ENCODE peak calls at places on chromosomes 12 and 14, in six cellular contexts. One of them, this sample, is unnamed.

GRCh38 chr12:72547593-72547992 is 275.4 kb downstream of the TRHDE start:
- DNase-seq in MCF 10A: peak
- DNase-seq in stimulated activated CD4-positive, alpha-beta T cell treated with anti-CD3 and anti-CD28 coated beads, Interleukin-12 subunit alpha, Interleukin-12 subunit beta, amount 100 ng/mL, for 48 hours: no peak
- DNase-seq in iPS DF 19.7: no peak
- DNase-seq in mucosa of descending colon: no peak
- DNase-seq in A172: no peak
- DNase-seq in this sample: no peak

GRCh38 chr14:95300002-95300696 is 19.6 kb downstream of the CLMN start:
- DNase-seq in A172: no peak
- DNase-seq in iPS DF 19.7: no peak
- DNase-seq in stimulated activated CD4-positive, alpha-beta T cell treated with anti-CD3 and anti-CD28 coated beads, Interleukin-12 subunit alpha, Interleukin-12 subunit beta, amount 100 ng/mL, for 48 hours: no peak
- DNase-seq in mucosa of descending colon: no peak
- DNase-seq in MCF 10A: no peak
- DNase-seq in this sample: no peak

GRCh38 chr12:6273931-6274687 is 36.4 kb upstream of the PLEKHG6 start:
- DNase-seq in MCF 10A: no peak
- DNase-seq in mucosa of descending colon: no peak
- DNase-seq in A172: no peak
- DNase-seq in iPS DF 19.7: no peak
- DNase-seq in stimulated activated CD4-positive, alpha-beta T cell treated with anti-CD3 and anti-CD28 coated beads, Interleukin-12 subunit alpha, Interleukin-12 subunit beta, amount 100 ng/mL, for 48 hours: no peak
- DNase-seq in this sample: no peak

GRCh38 chr12:80157640-80158039 is 58.3 kb downstream of the OTOGL start:
- DNase-seq in A172: no peak
- DNase-seq in mucosa of descending colon: no peak
- DNase-seq in iPS DF 19.7: no peak
- DNase-seq in stimulated activated CD4-positive, alpha-beta T cell treated with anti-CD3 and anti-CD28 coated beads, Interleukin-12 subunit alpha, Interleukin-12 subunit beta, amount 100 ng/mL, for 48 hours: no peak
- DNase-seq in MCF 10A: no peak
- DNase-seq in this sample: no peak

GRCh38 chr12:18797604-18798003 is 59.7 kb downstream of the CAPZA3 start:
- DNase-seq in mucosa of descending colon: no peak
- DNase-seq in A172: no peak
- DNase-seq in iPS DF 19.7: no peak
- DNase-seq in stimulated activated CD4-positive, alpha-beta T cell treated with anti-CD3 and anti-CD28 coated beads, Interleukin-12 subunit alpha, Interleukin-12 subunit beta, amount 100 ng/mL, for 48 hours: no peak
- DNase-seq in MCF 10A: no peak
- DNase-seq in this sample: no peak

GRCh38 chr12:114248527-114248926 is 157.4 kb downstream of the TBX5 start:
- DNase-seq in stimulated activated CD4-positive, alpha-beta T cell treated with anti-CD3 and anti-CD28 coated beads, Interleukin-12 subunit alpha, Interleukin-12 subunit beta, amount 100 ng/mL, for 48 hours: no peak
- DNase-seq in iPS DF 19.7: no peak
- DNase-seq in A172: no peak
- DNase-seq in mucosa of descending colon: no peak
- DNase-seq in MCF 10A: peak
- DNase-seq in this sample: no peak

GRCh38 chr12:42326466-42327226 is 679 bp downstream of the PPHLN1 start:
- DNase-seq in iPS DF 19.7: no peak
- DNase-seq in stimulated activated CD4-positive, alpha-beta T cell treated with anti-CD3 and anti-CD28 coated beads, Interleukin-12 subunit alpha, Interleukin-12 subunit beta, amount 100 ng/mL, for 48 hours: no peak
- DNase-seq in mucosa of descending colon: no peak
- DNase-seq in MCF 10A: peak
- DNase-seq in A172: peak
- DNase-seq in this sample: no peak

GRCh38 chr12:107365703-107366102 is 272.4 kb upstream of the CRY1 start:
- DNase-seq in stimulated activated CD4-positive, alpha-beta T cell treated with anti-CD3 and anti-CD28 coated beads, Interleukin-12 subunit alpha, Interleukin-12 subunit beta, amount 100 ng/mL, for 48 hours: no peak
- DNase-seq in A172: no peak
- DNase-seq in MCF 10A: no peak
- DNase-seq in mucosa of descending colon: no peak
- DNase-seq in iPS DF 19.7: no peak
- DNase-seq in this sample: no peak

GRCh38 chr12:39867631-39868030 is 238.2 kb downstream of the SLC2A13 start:
- DNase-seq in iPS DF 19.7: no peak
- DNase-seq in mucosa of descending colon: no peak
- DNase-seq in MCF 10A: no peak
- DNase-seq in A172: no peak
- DNase-seq in stimulated activated CD4-positive, alpha-beta T cell treated with anti-CD3 and anti-CD28 coated beads, Interleukin-12 subunit alpha, Interleukin-12 subunit beta, amount 100 ng/mL, for 48 hours: no peak
- DNase-seq in this sample: no peak

GRCh38 chr14:71574976-71575375 is 357.3 kb upstream of the RGS6 start:
- DNase-seq in mucosa of descending colon: no peak
- DNase-seq in A172: peak
- DNase-seq in MCF 10A: peak
- DNase-seq in stimulated activated CD4-positive, alpha-beta T cell treated with anti-CD3 and anti-CD28 coated beads, Interleukin-12 subunit alpha, Interleukin-12 subunit beta, amount 100 ng/mL, for 48 hours: no peak
- DNase-seq in iPS DF 19.7: peak
- DNase-seq in this sample: peak

GRCh38 chr12:50184261-50184660 is 17.1 kb upstream of the CERS5 start:
- DNase-seq in stimulated activated CD4-positive, alpha-beta T cell treated with anti-CD3 and anti-CD28 coated beads, Interleukin-12 subunit alpha, Interleukin-12 subunit beta, amount 100 ng/mL, for 48 hours: no peak
- DNase-seq in A172: no peak
- DNase-seq in MCF 10A: no peak
- DNase-seq in iPS DF 19.7: no peak
- DNase-seq in mucosa of descending colon: no peak
- DNase-seq in this sample: no peak

GRCh38 chr12:132558861-132559623 is 51.3 kb downstream of the LRCOL1 start:
- DNase-seq in stimulated activated CD4-positive, alpha-beta T cell treated with anti-CD3 and anti-CD28 coated beads, Interleukin-12 subunit alpha, Interleukin-12 subunit beta, amount 100 ng/mL, for 48 hours: no peak
- DNase-seq in iPS DF 19.7: no peak
- DNase-seq in mucosa of descending colon: no peak
- DNase-seq in A172: no peak
- DNase-seq in MCF 10A: no peak
- DNase-seq in this sample: no peak

GRCh38 chr12:110782922-110783321 is 40.2 kb upstream of the PPP1CC start:
- DNase-seq in A172: no peak
- DNase-seq in mucosa of descending colon: no peak
- DNase-seq in stimulated activated CD4-positive, alpha-beta T cell treated with anti-CD3 and anti-CD28 coated beads, Interleukin-12 subunit alpha, Interleukin-12 subunit beta, amount 100 ng/mL, for 48 hours: no peak
- DNase-seq in MCF 10A: no peak
- DNase-seq in iPS DF 19.7: no peak
- DNase-seq in this sample: no peak

GRCh38 chr12:45309826-45310626 is 94.1 kb downstream of the ANO6 start:
- DNase-seq in MCF 10A: no peak
- DNase-seq in A172: no peak
- DNase-seq in mucosa of descending colon: no peak
- DNase-seq in iPS DF 19.7: no peak
- DNase-seq in stimulated activated CD4-positive, alpha-beta T cell treated with anti-CD3 and anti-CD28 coated beads, Interleukin-12 subunit alpha, Interleukin-12 subunit beta, amount 100 ng/mL, for 48 hours: no peak
- DNase-seq in this sample: no peak

GRCh38 chr12:83017001-83017400 is 330.3 kb downstream of the TMTC2 start:
- DNase-seq in stimulated activated CD4-positive, alpha-beta T cell treated with anti-CD3 and anti-CD28 coated beads, Interleukin-12 subunit alpha, Interleukin-12 subunit beta, amount 100 ng/mL, for 48 hours: no peak
- DNase-seq in A172: no peak
- DNase-seq in MCF 10A: no peak
- DNase-seq in mucosa of descending colon: no peak
- DNase-seq in iPS DF 19.7: no peak
- DNase-seq in this sample: no peak

GRCh38 chr12:114864688-114865685 is 181.0 kb upstream of the TBX3 start:
- DNase-seq in MCF 10A: no peak
- DNase-seq in A172: no peak
- DNase-seq in stimulated activated CD4-positive, alpha-beta T cell treated with anti-CD3 and anti-CD28 coated beads, Interleukin-12 subunit alpha, Interleukin-12 subunit beta, amount 100 ng/mL, for 48 hours: no peak
- DNase-seq in mucosa of descending colon: no peak
- DNase-seq in iPS DF 19.7: no peak
- DNase-seq in this sample: no peak

GRCh38 chr12:95863337-95863736 is 4.6 kb downstream of the SNRPF start:
- DNase-seq in iPS DF 19.7: no peak
- DNase-seq in MCF 10A: no peak
- DNase-seq in A172: no peak
- DNase-seq in mucosa of descending colon: no peak
- DNase-seq in stimulated activated CD4-positive, alpha-beta T cell treated with anti-CD3 and anti-CD28 coated beads, Interleukin-12 subunit alpha, Interleukin-12 subunit beta, amount 100 ng/mL, for 48 hours: no peak
- DNase-seq in this sample: no peak

GRCh38 chr12:102438047-102438822 is 42.1 kb downstream of the IGF1 start:
- DNase-seq in iPS DF 19.7: no peak
- DNase-seq in MCF 10A: no peak
- DNase-seq in mucosa of descending colon: no peak
- DNase-seq in stimulated activated CD4-positive, alpha-beta T cell treated with anti-CD3 and anti-CD28 coated beads, Interleukin-12 subunit alpha, Interleukin-12 subunit beta, amount 100 ng/mL, for 48 hours: no peak
- DNase-seq in A172: peak
- DNase-seq in this sample: no peak

GRCh38 chr12:10559241-10559640 is 53.6 kb downstream of the EIF2S3B start:
- DNase-seq in MCF 10A: no peak
- DNase-seq in iPS DF 19.7: no peak
- DNase-seq in stimulated activated CD4-positive, alpha-beta T cell treated with anti-CD3 and anti-CD28 coated beads, Interleukin-12 subunit alpha, Interleukin-12 subunit beta, amount 100 ng/mL, for 48 hours: no peak
- DNase-seq in A172: no peak
- DNase-seq in mucosa of descending colon: no peak
- DNase-seq in this sample: no peak

GRCh38 chr12:112878488-112878887 is 28.3 kb upstream of the OAS1 start:
- DNase-seq in iPS DF 19.7: no peak
- DNase-seq in A172: no peak
- DNase-seq in mucosa of descending colon: no peak
- DNase-seq in stimulated activated CD4-positive, alpha-beta T cell treated with anti-CD3 and anti-CD28 coated beads, Interleukin-12 subunit alpha, Interleukin-12 subunit beta, amount 100 ng/mL, for 48 hours: no peak
- DNase-seq in MCF 10A: no peak
- DNase-seq in this sample: no peak

GRCh38 chr14:50045039-50045711 is 71.2 kb downstream of the VCPKMT start:
- DNase-seq in MCF 10A: peak
- DNase-seq in A172: peak
- DNase-seq in iPS DF 19.7: no peak
- DNase-seq in mucosa of descending colon: peak
- DNase-seq in stimulated activated CD4-positive, alpha-beta T cell treated with anti-CD3 and anti-CD28 coated beads, Interleukin-12 subunit alpha, Interleukin-12 subunit beta, amount 100 ng/mL, for 48 hours: no peak
- DNase-seq in this sample: no peak

GRCh38 chr12:32586390-32586789 is 92.7 kb upstream of the DNM1L start:
- DNase-seq in mucosa of descending colon: no peak
- DNase-seq in stimulated activated CD4-positive, alpha-beta T cell treated with anti-CD3 and anti-CD28 coated beads, Interleukin-12 subunit alpha, Interleukin-12 subunit beta, amount 100 ng/mL, for 48 hours: no peak
- DNase-seq in A172: peak
- DNase-seq in MCF 10A: peak
- DNase-seq in iPS DF 19.7: no peak
- DNase-seq in this sample: no peak

GRCh38 chr14:103880986-103881926 is 33.9 kb upstream of the PPP1R13B start:
- DNase-seq in stimulated activated CD4-positive, alpha-beta T cell treated with anti-CD3 and anti-CD28 coated beads, Interleukin-12 subunit alpha, Interleukin-12 subunit beta, amount 100 ng/mL, for 48 hours: no peak
- DNase-seq in A172: no peak
- DNase-seq in MCF 10A: no peak
- DNase-seq in mucosa of descending colon: no peak
- DNase-seq in iPS DF 19.7: no peak
- DNase-seq in this sample: no peak

GRCh38 chr12:55720071-55720564 is at the start of gene RDH5:
- DNase-seq in A172: peak
- DNase-seq in stimulated activated CD4-positive, alpha-beta T cell treated with anti-CD3 and anti-CD28 coated beads, Interleukin-12 subunit alpha, Interleukin-12 subunit beta, amount 100 ng/mL, for 48 hours: no peak
- DNase-seq in mucosa of descending colon: peak
- DNase-seq in MCF 10A: no peak
- DNase-seq in iPS DF 19.7: no peak
- DNase-seq in this sample: no peak

GRCh38 chr14:62778847-62779246 is 266.4 kb downstream of the KCNH5 start:
- DNase-seq in mucosa of descending colon: no peak
- DNase-seq in stimulated activated CD4-positive, alpha-beta T cell treated with anti-CD3 and anti-CD28 coated beads, Interleukin-12 subunit alpha, Interleukin-12 subunit beta, amount 100 ng/mL, for 48 hours: no peak
- DNase-seq in iPS DF 19.7: no peak
- DNase-seq in A172: no peak
- DNase-seq in MCF 10A: no peak
- DNase-seq in this sample: no peak

GRCh38 chr14:90812109-90812508 is 4.1 kb downstream of the TTC7B start:
- DNase-seq in mucosa of descending colon: no peak
- DNase-seq in A172: no peak
- DNase-seq in stimulated activated CD4-positive, alpha-beta T cell treated with anti-CD3 and anti-CD28 coated beads, Interleukin-12 subunit alpha, Interleukin-12 subunit beta, amount 100 ng/mL, for 48 hours: no peak
- DNase-seq in iPS DF 19.7: no peak
- DNase-seq in MCF 10A: no peak
- DNase-seq in this sample: no peak

GRCh38 chr12:13173537-13173936 is 23.0 kb upstream of the EMP1 start:
- DNase-seq in iPS DF 19.7: no peak
- DNase-seq in mucosa of descending colon: no peak
- DNase-seq in stimulated activated CD4-positive, alpha-beta T cell treated with anti-CD3 and anti-CD28 coated beads, Interleukin-12 subunit alpha, Interleukin-12 subunit beta, amount 100 ng/mL, for 48 hours: peak
- DNase-seq in A172: no peak
- DNase-seq in MCF 10A: peak
- DNase-seq in this sample: no peak

GRCh38 chr12:5745251-5745888 is 199.7 kb downstream of the ANO2 start:
- DNase-seq in stimulated activated CD4-positive, alpha-beta T cell treated with anti-CD3 and anti-CD28 coated beads, Interleukin-12 subunit alpha, Interleukin-12 subunit beta, amount 100 ng/mL, for 48 hours: peak
- DNase-seq in MCF 10A: peak
- DNase-seq in A172: peak
- DNase-seq in iPS DF 19.7: peak
- DNase-seq in mucosa of descending colon: no peak
- DNase-seq in this sample: no peak

This sample was measured in NCI-H1048.